ENCODE peak calls at places on chromosomes 6 and 20, in eight cellular contexts. P is GM06990; K is myocyte; V is tibial nerve; L is left ventricle myocardium superior; F is dermis blood vessel endothelial cell; X is NCI-H1092 treated with DMSO at 0.1 percent for 48 hours; B is stimulated activated CD8-positive, alpha-beta memory T cell treated with anti-CD3 and anti-CD28 coated beads, Interleukin-12 subunit alpha, Interleukin-12 subunit beta, amount 100 ng/mL, for 4 hours. M is an unnamed sample.

GRCh38 chr6:90285611-90286381 is 10.8 kb downstream of the BACH2 start:
- DNase-seq in P (peak), K (peak), V (peak), L (peak), F (peak), X (no peak), B (peak), M (no peak)

GRCh38 chr6:119521251-119521650 is 171.7 kb upstream of the MAN1A1 start:
- DNase-seq in P (no peak), K (no peak), V (no peak), L (no peak), F (no peak), X (no peak), B (no peak), M (no peak)

GRCh38 chr6:132819405-132820145 is 5.2 kb downstream of the RPS12 start:
- DNase-seq in P (no peak), K (no peak), V (no peak), L (no peak), F (no peak), X (no peak), B (no peak), M (no peak)

GRCh38 chr6:156767603-156768467 is 9.3 kb upstream of the ARID1B start:
- DNase-seq in P (peak), K (no peak), V (no peak), L (no peak), F (no peak), X (no peak), B (no peak), M (no peak)

GRCh38 chr6:12516070-12516469 is 200.5 kb upstream of the PHACTR1 start:
- DNase-seq in P (no peak), K (peak), V (no peak), L (no peak), F (peak), X (no peak), B (no peak), M (no peak)

GRCh38 chr20:17499041-17499440 is 32.1 kb downstream of the BFSP1 start:
- DNase-seq in P (no peak), K (no peak), V (no peak), L (no peak), F (no peak), X (no peak), B (no peak), M (no peak)

GRCh38 chr6:7262037-7262461 is 51.0 kb downstream of the SSR1 start:
- DNase-seq in P (no peak), K (peak), V (no peak), L (peak), F (no peak), X (no peak), B (no peak), M (no peak)

GRCh38 chr20:2984028-2984501 is 59.4 kb upstream of the GNRH2 start:
- DNase-seq in P (peak), K (no peak), V (no peak), L (no peak), F (no peak), X (no peak), B (no peak), M (no peak)